ENCODE peak calls at places on chromosomes 13 and 19, in eight cellular contexts. M is CD4-positive, CD25-positive, alpha-beta regulatory T cell; C is lower lobe of right lung; L is neural progenitor cell; O is uterus; S is foreskin keratinocyte; T is H9; P is IMR-90. U is an unnamed sample.

GRCh38 chr13:103142091-103142594 is 75.9 kb upstream of the SLC10A2 start:
- DNase-seq in T (no peak), M (no peak), O (no peak), S (no peak), P (no peak), L (no peak), C (no peak), U (no peak)

GRCh38 chr13:57878291-57878690 is 246.7 kb downstream of the PCDH17 start:
- DNase-seq in M (no peak), L (no peak), T (no peak), S (no peak), C (no peak), O (no peak), P (no peak), U (no peak)

GRCh38 chr19:38583219-38583984 is 34.4 kb downstream of the MAP4K1 start:
- DNase-seq in C (no peak), L (no peak), T (no peak), S (no peak), M (no peak), O (no peak), P (no peak), U (no peak)

GRCh38 chr13:38381840-38382239 is 32.2 kb downstream of the UFM1 start:
- DNase-seq in S (no peak), T (no peak), P (no peak), M (no peak), L (no peak), O (no peak), C (no peak), U (no peak)

GRCh38 chr13:77429320-77430142 is 102.6 kb upstream of the MYCBP2 start:
- DNase-seq in L (no peak), M (no peak), C (no peak), O (no peak), S (no peak), T (no peak), P (no peak), U (no peak)

GRCh38 chr13:35157143-35157755 is 215.2 kb downstream of the NBEA start:
- DNase-seq in T (no peak), P (peak; percentile 50), C (no peak), M (no peak), O (no peak), S (peak; percentile 48), L (peak; percentile 55), U (no peak)

GRCh38 chr13:34124912-34125311 is 307.0 kb downstream of the RFC3 start:
- DNase-seq in O (no peak), M (no peak), C (no peak), L (no peak), P (no peak), T (no peak), S (no peak), U (no peak)

GRCh38 chr13:110448230-110448629 is 113.3 kb downstream of the RAB20 start:
- DNase-seq in P (peak; percentile 86), L (no peak), C (no peak), O (peak; percentile 6), T (no peak), M (no peak), S (peak; percentile 91), U (peak; percentile 16)

GRCh38 chr19:51564791-51565190 is 6.3 kb upstream of the ZNF175 start:
- DNase-seq in C (no peak), S (no peak), P (no peak), O (no peak), L (no peak), M (no peak), T (peak; percentile 51), U (no peak)

GRCh38 chr13:33270906-33271538 is 14.5 kb downstream of the STARD13 start:
- DNase-seq in P (peak; percentile 49), S (no peak), T (no peak), M (no peak), L (no peak), C (no peak), O (no peak), U (no peak)

GRCh38 chr13:110306340-110306959 is 507 bp downstream of the COL4A1 start:
- DNase-seq in S (peak; percentile 26), L (peak; percentile 69), C (no peak), T (peak; percentile 43), M (no peak), P (no peak), O (peak; percentile 46), U (no peak)

GRCh38 chr13:29901714-29902631 is 51.6 kb upstream of the UBL3 start:
- DNase-seq in C (no peak), L (no peak), T (no peak), S (peak; percentile 94), M (no peak), P (peak; percentile 97), O (peak; percentile 32), U (no peak)

GRCh38 chr19:8316351-8317125 is 4.6 kb downstream of the NDUFA7 start:
- DNase-seq in S (no peak), O (no peak), M (no peak), P (no peak), L (no peak), T (no peak), C (no peak), U (peak; percentile 69)

DNA sequence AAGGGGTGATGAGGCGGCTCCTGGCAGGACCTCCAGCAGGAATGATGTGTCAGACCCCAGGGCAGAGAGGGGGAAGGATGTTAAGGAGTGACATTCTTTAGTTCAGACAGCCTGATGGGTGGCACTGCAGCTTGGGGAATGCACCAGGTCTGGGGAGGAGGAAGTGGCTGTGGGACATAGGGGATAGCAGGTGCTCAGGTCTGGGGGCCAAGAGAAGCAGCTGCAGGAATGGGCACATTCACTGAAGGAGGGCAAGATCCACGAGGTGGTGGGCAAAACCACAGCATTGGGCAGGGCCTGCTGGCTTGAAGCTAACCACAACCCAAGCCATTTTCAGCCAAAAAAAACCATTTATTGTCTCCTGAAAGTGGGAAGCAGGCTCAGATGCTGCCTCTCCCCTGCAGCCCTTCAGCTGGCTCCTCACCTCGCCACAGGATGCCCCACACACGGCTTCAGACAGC is 26.5 kb downstream of the COMP start:
- DNase-seq in S (no peak), L (no peak), O (no peak), P (no peak), M (no peak), T (no peak), C (no peak), U (no peak)
- H3K4me1 ChIP-seq in S (peaks cover 34% of the 10 kb centered on the region), L (peaks cover 3% of the 10 kb centered on the region), O (no peaks in the 10 kb centered on the region), P (peaks cover 4% of the 10 kb centered on the region), M (no peaks in the 10 kb centered on the region), T (no peaks in the 10 kb centered on the region), C (peaks cover 38% of the 10 kb centered on the region), U (peaks cover 25% of the 10 kb centered on the region)

DNA sequence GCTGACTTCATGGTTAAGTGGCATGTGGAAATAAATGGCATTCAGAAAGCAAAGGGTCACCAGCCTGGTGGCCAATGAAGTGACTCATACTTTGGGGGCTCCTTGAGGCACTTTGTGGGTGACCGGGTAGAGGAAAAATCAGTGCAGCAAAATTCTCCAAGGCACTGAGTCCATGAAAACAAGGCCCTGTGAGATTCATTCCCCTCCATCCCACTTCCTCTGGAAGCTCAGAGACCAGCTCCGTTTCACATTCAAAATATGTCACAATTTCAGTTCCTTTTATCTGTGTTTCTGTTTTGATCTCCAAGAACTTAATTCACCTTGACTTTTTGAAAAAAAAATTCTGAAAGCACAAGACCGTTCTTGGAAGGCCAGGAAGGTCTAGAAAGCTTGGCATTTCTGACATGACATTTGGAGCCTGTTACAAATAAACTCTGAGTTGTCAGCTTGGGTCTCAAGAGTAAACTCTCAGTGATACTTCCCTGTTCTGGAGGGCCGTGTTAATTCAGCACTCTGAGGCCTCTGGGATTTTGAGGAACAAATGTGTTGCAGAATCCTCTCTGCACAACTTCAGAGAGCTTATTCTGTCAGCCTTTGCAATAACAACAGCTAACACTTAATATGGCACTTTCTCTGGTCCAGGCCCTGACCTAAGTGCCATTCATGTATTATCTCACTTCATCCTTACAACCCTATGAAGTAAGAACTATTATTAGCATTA is 6.8 kb downstream of the CYSLTR2 start:
- DNase-seq in L (no peak), T (no peak), C (no peak), M (no peak), P (no peak), S (no peak), O (no peak), U (no peak)
- H3K27ac ChIP-seq in L (no peak overlapping the region), T (no peak overlapping the region), C (peak overlapping the region; percentile 66), M (no peak overlapping the region), P (no peak overlapping the region), S (no peak overlapping the region), O (no peak overlapping the region), U (no peak overlapping the region)

GRCh38 chr19:4714016-4714415 is 9.6 kb downstream of the DPP9 start:
- DNase-seq in O (no peak), T (no peak), L (no peak), C (no peak), S (no peak), M (no peak), P (no peak), U (no peak)
- H3K4me1 ChIP-seq in O (no peaks in the 10 kb centered on the region), T (no peaks in the 10 kb centered on the region), L (no peaks in the 10 kb centered on the region), C (peaks cover 65% of the 10 kb centered on the region), S (peaks cover 25% of the 10 kb centered on the region), M (no peaks in the 10 kb centered on the region), P (peaks cover 15% of the 10 kb centered on the region), U (peaks cover 3% of the 10 kb centered on the region)

GRCh38 chr19:3405261-3405653 is 38.9 kb downstream of the NFIC start:
- DNase-seq in C (no peak), O (no peak), M (no peak), T (no peak), L (no peak), S (no peak), P (no peak), U (no peak)

GRCh38 chr19:3403489-3404323 is 37.3 kb downstream of the NFIC start:
- DNase-seq in O (peak; percentile 93), L (no peak), C (peak; percentile 90), T (no peak), M (no peak), S (no peak), P (peak; percentile 97), U (peak; percentile 97)

GRCh38 chr19:3402631-3403443 is 36.5 kb downstream of the NFIC start:
- DNase-seq in M (no peak), T (no peak), P (no peak), O (no peak), S (no peak), L (no peak), C (no peak), U (no peak)

GRCh38 chr19:3406571-3407111 is 40.3 kb downstream of the NFIC start:
- DNase-seq in P (no peak), T (no peak), O (no peak), M (no peak), S (no peak), C (no peak), L (no peak), U (no peak)

DNA sequence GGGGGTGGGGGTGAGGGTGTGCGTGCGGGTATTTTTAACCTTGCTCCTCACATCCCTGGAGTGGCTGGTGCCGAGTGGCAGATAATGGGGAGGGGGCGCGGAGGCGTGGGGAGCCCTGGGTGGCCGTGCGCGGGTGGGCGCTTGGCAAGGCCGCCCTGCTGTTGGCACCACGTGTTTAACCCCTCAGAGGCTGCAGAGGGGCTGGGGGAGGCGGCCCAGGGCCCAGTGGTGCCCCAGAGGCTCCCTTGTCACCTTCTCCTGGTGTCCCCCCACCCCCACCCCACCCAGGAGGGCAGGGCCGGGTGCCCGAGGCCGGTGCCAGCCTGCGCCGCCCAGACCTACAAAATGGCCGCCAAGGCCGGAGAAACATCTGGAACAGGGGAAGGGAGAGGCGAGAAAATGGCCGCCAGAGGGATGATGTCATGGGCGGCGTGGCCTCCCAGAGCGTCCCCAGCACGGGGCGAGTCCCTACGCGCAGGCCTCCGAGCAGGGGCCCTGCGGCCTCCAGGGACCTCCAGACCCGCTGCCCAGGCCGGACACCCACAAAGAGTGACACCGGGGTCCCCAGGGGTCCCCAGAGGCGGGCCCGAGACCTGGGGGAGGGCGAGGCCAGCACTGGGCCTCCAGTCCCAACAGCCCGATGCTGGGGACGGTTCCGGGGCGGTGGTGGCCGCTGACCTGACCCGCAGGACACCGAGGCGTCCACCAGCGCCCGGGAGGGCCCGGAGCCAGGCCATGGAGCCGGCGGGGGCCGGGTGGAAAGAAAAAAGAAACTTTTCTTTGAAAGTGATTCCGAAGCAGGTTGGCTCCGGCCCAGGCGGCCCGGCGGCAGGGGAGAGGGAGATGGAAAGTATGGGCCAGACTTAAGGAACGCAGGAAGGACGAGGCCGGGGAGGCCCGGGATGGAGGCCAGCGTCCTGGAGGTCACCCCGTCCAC is 38.2 kb downstream of the NFIC start:
- DNase-seq in O (peak; percentile 91), M (no peak), T (no peak), L (no peak), C (peak; percentile 86), S (no peak), P (peak; percentile 93), U (peak; percentile 96)
- H3K27ac ChIP-seq in O (peak overlapping the region; percentile 100), M (no peak overlapping the region), T (no peak overlapping the region), L (no peak overlapping the region), C (peak overlapping the region; percentile 100), S (peak overlapping the region; percentile 88), P (peak overlapping the region; percentile 96), U (peak overlapping the region; percentile 100)

U was measured in kidney.